ENCODE peak calls at places on chromosomes 12 and 14, in nine cellular contexts. Y is ACHN, X is gastrocnemius medialis, V is A549, K is lung, J is substantia nigra, C is NCI-H1694 treated with DMSO at 0.1 percent for 48 hours, M is foreskin fibroblast, P is lower lobe of right lung. S is an unnamed sample.

GRCh38 chr12:52093346-52093745 is 13.8 kb downstream of the SMIM41 start:
- DNase-seq in Y (no peak), X (no peak), V (no peak), K (no peak), J (no peak), C (no peak), M (no peak), P (no peak), S (no peak)

GRCh38 chr14:90593254-90594040 is 196.6 kb downstream of the CALM1 start:
- DNase-seq in Y (no peak), X (no peak), V (no peak), K (no peak), J (no peak), C (peak; percentile 51), M (no peak), P (no peak), S (no peak)

GRCh38 chr12:31388713-31389112 is 62.8 kb upstream of the SINHCAF start:
- DNase-seq in Y (no peak), X (no peak), V (no peak), K (no peak), J (no peak), C (no peak), M (no peak), P (no peak), S (no peak)

GRCh38 chr12:98345308-98345876 is 170.0 kb upstream of the TMPO start:
- DNase-seq in Y (no peak), X (no peak), V (no peak), K (no peak), J (no peak), C (no peak), M (no peak), P (no peak), S (no peak)

GRCh38 chr14:37580146-37580545 is 14.9 kb downstream of the FOXA1 start:
- DNase-seq in Y (peak; percentile 1), X (no peak), V (no peak), K (no peak), J (no peak), C (no peak), M (no peak), P (no peak), S (no peak)

GRCh38 chr12:131592972-131593371 is 117.9 kb upstream of the SFSWAP start:
- DNase-seq in Y (no peak), X (no peak), V (no peak), K (no peak), J (no peak), C (no peak), M (no peak), P (no peak), S (no peak)

GRCh38 chr12:106233011-106233410 is 14.8 kb downstream of the CKAP4 start:
- DNase-seq in Y (no peak), X (no peak), V (no peak), K (no peak), J (no peak), C (no peak), M (no peak), P (no peak), S (no peak)

GRCh38 chr12:115405471-115405860 is 721.5 kb upstream of the TBX3 start:
- DNase-seq in Y (no peak), X (no peak), V (no peak), K (no peak), J (no peak), C (no peak), M (no peak), P (no peak), S (no peak)

GRCh38 chr12:102120886-102121285 is 903 bp downstream of the PARPBP start:
- DNase-seq in Y (peak; percentile 75), X (no peak), V (peak; percentile 16), K (no peak), J (no peak), C (no peak), M (peak; percentile 60), P (no peak), S (no peak)